ENCODE peak calls at places on chromosomes 5 and 9, in eight cellular contexts. X, H, Z, U, R, I, L and E are unnamed samples.

GRCh38 chr5:168314735-168315411 is 23.4 kb downstream of the WWC1 start:
- DNase-seq in X (no peak), H (no peak), Z (no peak), U (peak), R (no peak), I (no peak), L (no peak), E (no peak)

GRCh38 chr9:133762488-133763271 is 24.5 kb upstream of the SARDH start:
- DNase-seq in X (no peak), H (no peak), Z (no peak), U (peak), R (peak), I (no peak), L (no peak), E (no peak)

GRCh38 chr9:125396799-125397198 is 135.2 kb downstream of the GAPVD1 start:
- DNase-seq in X (no peak), H (no peak), Z (no peak), U (no peak), R (no peak), I (no peak), L (no peak), E (no peak)

GRCh38 chr5:107619781-107620180 is 51.0 kb downstream of the EFNA5 start:
- DNase-seq in X (no peak), H (no peak), Z (no peak), U (no peak), R (no peak), I (no peak), L (no peak), E (no peak)

GRCh38 chr5:93831449-93831848 is 90.0 kb upstream of the POU5F2 start:
- DNase-seq in X (no peak), H (no peak), Z (no peak), U (no peak), R (no peak), I (no peak), L (no peak), E (no peak)

GRCh38 chr9:114316605-114317230 is 6.2 kb upstream of the ORM1 start:
- DNase-seq in X (peak), H (no peak), Z (no peak), U (peak), R (no peak), I (no peak), L (no peak), E (no peak)

GRCh38 chr5:124040799-124041198 is 528.8 kb downstream of the CSNK1G3 start:
- DNase-seq in X (no peak), H (no peak), Z (no peak), U (no peak), R (no peak), I (no peak), L (no peak), E (no peak)

GRCh38 chr5:180137401-180138213 is 66.0 kb upstream of the RNF130 start:
- DNase-seq in X (no peak), H (peak), Z (no peak), U (no peak), R (peak), I (no peak), L (no peak), E (no peak)

GRCh38 chr9:120931278-120932085 is 4.9 kb upstream of the TRAF1 start:
- DNase-seq in X (no peak), H (no peak), Z (peak), U (no peak), R (no peak), I (no peak), L (no peak), E (peak)

GRCh38 chr9:98142182-98142924 is 23.3 kb upstream of the TRIM14 start:
- DNase-seq in X (no peak), H (no peak), Z (no peak), U (peak), R (peak), I (peak), L (no peak), E (no peak)